ENCODE peak calls at places on chromosomes 6 and 20, in nine cellular contexts. W is stomach, Z is PC-9, I is A549, H is astrocyte of the spinal cord, K is pancreas, A is left lung, P is PC-3, M is IMR-90. G is an unnamed sample.

GRCh38 chr20:44770480-44771171 is 25.0 kb downstream of the KCNK15 start:
- DNase-seq in I (no peak), P (no peak), M (no peak), K (no peak), A (no peak), W (no peak), Z (no peak), H (no peak), G (no peak)

GRCh38 chr6:39062014-39062740 is 13.6 kb downstream of the GLP1R start:
- DNase-seq in M (no peak), P (no peak), Z (no peak), A (no peak), I (no peak), H (no peak), K (no peak), W (no peak), G (no peak)

GRCh38 chr6:166614589-166614988 is 12.5 kb downstream of the RPS6KA2 start:
- DNase-seq in W (no peak), K (no peak), P (no peak), Z (no peak), I (no peak), A (no peak), H (no peak), M (no peak), G (no peak)

GRCh38 chr6:139473239-139473701 is 98.8 kb upstream of the CITED2 start:
- DNase-seq in A (no peak), Z (no peak), P (no peak), H (peak; percentile 63), I (no peak), K (peak; percentile 61), M (no peak), W (no peak), G (no peak)

GRCh38 chr6:43058511-43058910 is 723 bp downstream of the MRPL2 start:
- DNase-seq in W (no peak), I (no peak), A (no peak), P (peak; percentile 33), K (no peak), Z (no peak), M (no peak), H (no peak), G (no peak)

GRCh38 chr6:164109770-164110140 is 695.2 kb downstream of the QKI start:
- DNase-seq in P (no peak), W (no peak), H (no peak), K (no peak), Z (no peak), M (no peak), A (no peak), I (no peak), G (no peak)

GRCh38 chr6:3157151-3157933 is at the start of gene TUBB2A:
- DNase-seq in P (peak; percentile 81), A (peak; percentile 95), K (peak; percentile 75), W (peak; percentile 89), I (peak; percentile 63), H (peak; percentile 80), Z (peak; percentile 86), M (peak; percentile 78), G (peak; percentile 87)

GRCh38 chr6:29589423-29590048 is 4.6 kb downstream of the OR2H2 start:
- DNase-seq in I (peak; percentile 19), W (peak; percentile 34), A (no peak), M (peak; percentile 47), K (no peak), P (peak; percentile 71), H (peak; percentile 51), Z (peak; percentile 45), G (no peak)

GRCh38 chr20:29410805-29411457 is 1846.5 kb upstream of the DEFB115 start:
- DNase-seq in P (no peak), M (no peak), K (no peak), W (no peak), H (no peak), Z (no peak), I (no peak), A (no peak), G (no peak)

GRCh38 chr6:107075951-107076381 is 39.3 kb downstream of the BEND3 start:
- DNase-seq in M (peak; percentile 15), P (peak; percentile 11), A (no peak), K (no peak), I (no peak), Z (no peak), W (no peak), H (peak; percentile 27), G (no peak)

GRCh38 chr6:63883597-63883996 is 248.0 kb downstream of the PHF3 start:
- DNase-seq in H (no peak), Z (no peak), M (no peak), W (no peak), A (no peak), K (no peak), I (no peak), P (no peak), G (no peak)

GRCh38 chr6:138685781-138686180 is 87.8 kb upstream of the CCDC28A start:
- DNase-seq in Z (no peak), K (no peak), I (no peak), P (no peak), M (no peak), A (no peak), H (no peak), W (no peak), G (no peak)

GRCh38 chr6:37168809-37169457 is 1.0 kb upstream of the PIM1 start:
- DNase-seq in W (no peak), P (peak; percentile 50), I (peak; percentile 63), A (no peak), M (no peak), Z (no peak), K (peak; percentile 26), H (no peak), G (no peak)

GRCh38 chr20:20412750-20413149 is 44.8 kb downstream of the INSM1 start:
- DNase-seq in M (no peak), K (no peak), Z (no peak), P (no peak), W (no peak), A (no peak), H (peak; percentile 67), I (no peak), G (no peak)

GRCh38 chr20:38979434-38979833 is 17.3 kb downstream of the DHX35 start:
- DNase-seq in I (no peak), H (no peak), K (no peak), M (no peak), W (no peak), P (no peak), A (no peak), Z (no peak), G (no peak)

GRCh38 chr20:6599876-6600275 is 167.6 kb upstream of the BMP2 start:
- DNase-seq in H (no peak), A (no peak), I (no peak), M (peak; percentile 5), Z (no peak), W (no peak), P (peak; percentile 27), K (no peak), G (no peak)
- TF ChIP-seq CTCF in H (no peak), A (no peak), I (no peak), M (no peak), Z (no peak), W (no peak), P (no peak), K (no peak), G (no peak)

GRCh38 chr6:76701610-76702009 is 629.1 kb upstream of the IMPG1 start:
- DNase-seq in P (no peak), K (no peak), M (no peak), I (no peak), A (no peak), H (peak; percentile 3), Z (no peak), W (no peak), G (no peak)
- TF ChIP-seq CTCF in P (no peak), K (no peak), M (no peak), I (no peak), A (no peak), H (peak; percentile 31), Z (no peak), W (no peak), G (peak; percentile 39)

DNA sequence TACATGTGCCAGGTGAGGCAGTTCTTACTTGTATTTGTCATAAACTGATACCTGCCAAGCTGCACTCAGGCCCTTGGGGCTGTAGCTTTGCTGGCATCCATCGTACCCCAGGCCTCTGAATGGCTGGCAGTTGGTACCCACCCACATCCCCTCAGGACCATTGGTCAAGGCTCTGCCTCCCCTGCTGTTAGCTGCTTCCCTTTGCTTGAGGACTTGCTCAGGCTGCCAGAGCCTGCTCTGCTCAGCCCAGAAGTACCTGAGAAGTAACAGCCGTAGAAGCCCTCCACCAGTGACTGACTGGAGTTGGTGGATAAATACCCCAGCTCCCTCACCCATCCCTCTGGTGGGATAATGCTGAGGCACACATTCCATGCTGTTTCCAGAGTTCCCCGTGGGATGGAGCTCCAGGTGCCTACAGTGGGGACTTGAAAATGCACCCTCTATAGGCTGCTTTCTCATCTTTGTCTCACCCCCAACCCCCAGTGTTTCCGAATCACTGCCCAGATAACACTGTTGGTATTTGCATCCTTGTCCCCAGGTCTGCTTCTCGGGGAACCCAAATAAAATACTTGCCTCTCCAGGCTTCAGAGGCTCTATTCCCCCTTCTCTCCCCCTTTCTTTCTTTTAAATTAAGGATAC is 7.3 kb downstream of the EBF4 start:
- DNase-seq in A (no peak), P (no peak), Z (no peak), H (no peak), W (no peak), I (no peak), M (no peak), K (no peak), G (peak; percentile 51)
- TF ChIP-seq CTCF in A (no peak), P (no peak), Z (no peak), H (no peak), W (no peak), I (no peak), M (no peak), K (no peak), G (no peak)

DNA sequence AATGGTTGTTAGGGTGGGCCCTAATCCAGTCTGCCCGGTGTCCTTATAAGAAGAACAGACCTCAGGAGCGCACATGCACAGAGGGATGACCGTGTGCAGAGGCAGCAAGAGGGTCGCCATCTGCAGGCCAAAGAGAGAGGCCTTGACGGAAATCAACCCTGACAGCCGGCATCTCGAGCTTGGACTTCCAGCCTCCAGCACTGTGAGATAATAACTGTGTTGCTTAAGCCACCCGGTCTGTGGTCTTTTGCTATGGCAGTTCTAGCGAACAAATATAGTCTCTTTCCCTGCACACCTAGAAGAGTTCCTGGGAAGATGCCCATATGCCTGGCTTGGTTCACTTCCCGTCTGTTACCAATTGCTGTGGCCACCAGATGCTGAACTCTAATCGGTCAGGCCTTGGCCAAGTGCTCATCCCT is 35.3 kb upstream of the PTGIS start:
- DNase-seq in I (no peak), Z (no peak), A (no peak), H (peak; percentile 36), P (peak; percentile 43), W (no peak), K (no peak), M (peak; percentile 45), G (no peak)
- TF ChIP-seq CTCF in I (peak; percentile 39), Z (peak; percentile 43), A (no peak), H (peak; percentile 67), P (peak; percentile 68), W (no peak), K (no peak), M (peak; percentile 46), G (peak; percentile 59)

GRCh38 chr6:7424967-7425807 is 35.6 kb downstream of the RIOK1 start:
- DNase-seq in P (peak; percentile 77), H (no peak), A (no peak), W (no peak), Z (peak; percentile 32), M (peak; percentile 41), I (peak; percentile 29), K (no peak), G (no peak)
- TF ChIP-seq CTCF in P (peak; percentile 72), H (peak; percentile 46), A (peak; percentile 41), W (no peak), Z (peak; percentile 61), M (peak; percentile 54), I (peak; percentile 42), K (peak; percentile 52), G (peak; percentile 67)

GRCh38 chr20:58192567-58192966 is 35.9 kb downstream of the ANKRD60 start:
- DNase-seq in K (no peak), Z (no peak), A (peak; percentile 69), H (no peak), P (no peak), W (no peak), M (no peak), I (no peak), G (no peak)
- TF ChIP-seq CTCF in K (peak; percentile 25), Z (peak; percentile 74), A (peak; percentile 67), H (peak; percentile 67), P (peak; percentile 87), W (no peak), M (peak; percentile 52), I (peak; percentile 46), G (peak; percentile 70)

G was measured in type B pancreatic cell.